ENCODE peak calls at places on chromosomes 1 and 21, in five cellular contexts. One of them, this sample, is unnamed.
A peak's percentile ranks its signal among the peaks of the same experiment; 100 is the strongest.

GRCh38 chr1:43206721-43207228 is 34.6 kb downstream of the CFAP57 start:
- DNase-seq in CD8-positive, alpha-beta T cell: no peak
- DNase-seq in CD4-positive, alpha-beta T cell: no peak
- DNase-seq in body of pancreas: peak; percentile 43
- DNase-seq in breast epithelium: no peak
- DNase-seq in this sample: no peak

GRCh38 chr1:227357229-227358078 is 39.2 kb upstream of the CDC42BPA start:
- DNase-seq in CD8-positive, alpha-beta T cell: no peak
- DNase-seq in breast epithelium: no peak
- DNase-seq in body of pancreas: peak; percentile 74
- DNase-seq in CD4-positive, alpha-beta T cell: no peak
- DNase-seq in this sample: peak; percentile 86

GRCh38 chr1:194342484-194343262 is 1156.3 kb upstream of the B3GALT2 start:
- DNase-seq in CD8-positive, alpha-beta T cell: no peak
- DNase-seq in breast epithelium: no peak
- DNase-seq in body of pancreas: no peak
- DNase-seq in CD4-positive, alpha-beta T cell: no peak
- DNase-seq in this sample: no peak

GRCh38 chr1:204258213-204259115 is 44.7 kb upstream of the GOLT1A start:
- DNase-seq in body of pancreas: peak; percentile 61
- DNase-seq in CD8-positive, alpha-beta T cell: no peak
- DNase-seq in CD4-positive, alpha-beta T cell: peak; percentile 9
- DNase-seq in breast epithelium: no peak
- DNase-seq in this sample: no peak

GRCh38 chr1:29129916-29130315 is 6.2 kb upstream of the TMEM200B start:
- DNase-seq in CD8-positive, alpha-beta T cell: no peak
- DNase-seq in CD4-positive, alpha-beta T cell: no peak
- DNase-seq in breast epithelium: no peak
- DNase-seq in body of pancreas: no peak
- DNase-seq in this sample: no peak

GRCh38 chr1:9028921-9029715 is 2.9 kb upstream of the SLC2A7 start:
- DNase-seq in breast epithelium: no peak
- DNase-seq in body of pancreas: no peak
- DNase-seq in CD8-positive, alpha-beta T cell: no peak
- DNase-seq in CD4-positive, alpha-beta T cell: no peak
- DNase-seq in this sample: no peak

GRCh38 chr1:203039609-203040517 is 13.6 kb downstream of the PPFIA4 start:
- DNase-seq in CD4-positive, alpha-beta T cell: no peak
- DNase-seq in breast epithelium: no peak
- DNase-seq in CD8-positive, alpha-beta T cell: no peak
- DNase-seq in body of pancreas: no peak
- DNase-seq in this sample: no peak

GRCh38 chr21:21688877-21689276 is 690.7 kb downstream of the NCAM2 start:
- DNase-seq in breast epithelium: no peak
- DNase-seq in CD8-positive, alpha-beta T cell: no peak
- DNase-seq in body of pancreas: no peak
- DNase-seq in CD4-positive, alpha-beta T cell: no peak
- DNase-seq in this sample: no peak

GRCh38 chr21:44533121-44533890 is 6.7 kb downstream of the KRTAP10-1 start:
- DNase-seq in CD8-positive, alpha-beta T cell: no peak
- DNase-seq in body of pancreas: peak; percentile 12
- DNase-seq in CD4-positive, alpha-beta T cell: no peak
- DNase-seq in breast epithelium: peak; percentile 49
- DNase-seq in this sample: no peak

GRCh38 chr1:66254785-66255184 is 279.2 kb upstream of the SGIP1 start:
- DNase-seq in body of pancreas: no peak
- DNase-seq in CD4-positive, alpha-beta T cell: no peak
- DNase-seq in CD8-positive, alpha-beta T cell: no peak
- DNase-seq in breast epithelium: no peak
- DNase-seq in this sample: no peak

GRCh38 chr1:235640580-235640979 is 9.0 kb downstream of the GNG4 start:
- DNase-seq in breast epithelium: no peak
- DNase-seq in CD8-positive, alpha-beta T cell: no peak
- DNase-seq in body of pancreas: no peak
- DNase-seq in CD4-positive, alpha-beta T cell: no peak
- DNase-seq in this sample: no peak

GRCh38 chr1:53734650-53735211 is 4.2 kb downstream of the GLIS1 start:
- DNase-seq in CD8-positive, alpha-beta T cell: no peak
- DNase-seq in CD4-positive, alpha-beta T cell: no peak
- DNase-seq in breast epithelium: no peak
- DNase-seq in body of pancreas: no peak
- DNase-seq in this sample: no peak

GRCh38 chr21:43287974-43288755 is 119.4 kb downstream of the CRYAA start:
- DNase-seq in CD4-positive, alpha-beta T cell: no peak
- DNase-seq in body of pancreas: peak; percentile 44
- DNase-seq in breast epithelium: no peak
- DNase-seq in CD8-positive, alpha-beta T cell: no peak
- DNase-seq in this sample: no peak

GRCh38 chr1:29906927-29907326 is 670.6 kb downstream of the PTPRU start:
- DNase-seq in body of pancreas: no peak
- DNase-seq in CD4-positive, alpha-beta T cell: no peak
- DNase-seq in breast epithelium: no peak
- DNase-seq in CD8-positive, alpha-beta T cell: no peak
- DNase-seq in this sample: no peak

GRCh38 chr1:29256979-29257804 is 20.9 kb downstream of the PTPRU start:
- DNase-seq in CD8-positive, alpha-beta T cell: no peak
- DNase-seq in body of pancreas: peak; percentile 58
- DNase-seq in breast epithelium: no peak
- DNase-seq in CD4-positive, alpha-beta T cell: no peak
- DNase-seq in this sample: no peak

GRCh38 chr1:112298558-112298957 is 97.5 kb upstream of the CTTNBP2NL start:
- DNase-seq in breast epithelium: no peak
- DNase-seq in CD4-positive, alpha-beta T cell: peak; percentile 2
- DNase-seq in body of pancreas: no peak
- DNase-seq in CD8-positive, alpha-beta T cell: no peak
- DNase-seq in this sample: no peak

GRCh38 chr21:15966216-15966615 is 236.4 kb downstream of the USP25 start:
- DNase-seq in body of pancreas: no peak
- DNase-seq in CD8-positive, alpha-beta T cell: no peak
- DNase-seq in breast epithelium: no peak
- DNase-seq in CD4-positive, alpha-beta T cell: no peak
- DNase-seq in this sample: no peak

GRCh38 chr1:209367031-209367813 is 216.3 kb upstream of the CAMK1G start:
- DNase-seq in breast epithelium: no peak
- DNase-seq in body of pancreas: no peak
- DNase-seq in CD4-positive, alpha-beta T cell: no peak
- DNase-seq in CD8-positive, alpha-beta T cell: no peak
- DNase-seq in this sample: no peak

GRCh38 chr1:83043192-83043591 is 955.7 kb downstream of the TTLL7 start:
- DNase-seq in body of pancreas: no peak
- DNase-seq in CD8-positive, alpha-beta T cell: no peak
- DNase-seq in CD4-positive, alpha-beta T cell: no peak
- DNase-seq in breast epithelium: no peak
- DNase-seq in this sample: no peak

GRCh38 chr1:7267493-7267892 is 482.2 kb downstream of the CAMTA1 start:
- DNase-seq in CD8-positive, alpha-beta T cell: no peak
- DNase-seq in breast epithelium: no peak
- DNase-seq in CD4-positive, alpha-beta T cell: no peak
- DNase-seq in body of pancreas: no peak
- DNase-seq in this sample: no peak

GRCh38 chr1:1984560-1985070 is 19.0 kb downstream of the CFAP74 start:
- DNase-seq in body of pancreas: no peak
- DNase-seq in CD4-positive, alpha-beta T cell: no peak
- DNase-seq in breast epithelium: no peak
- DNase-seq in CD8-positive, alpha-beta T cell: no peak
- DNase-seq in this sample: no peak

GRCh38 chr1:116474921-116475849 is 95.6 kb downstream of the CD58 start:
- DNase-seq in breast epithelium: no peak
- DNase-seq in body of pancreas: peak; percentile 80
- DNase-seq in CD4-positive, alpha-beta T cell: no peak
- DNase-seq in CD8-positive, alpha-beta T cell: no peak
- DNase-seq in this sample: no peak

GRCh38 chr1:116817582-116818064 is 63.4 kb downstream of the CD2 start:
- DNase-seq in CD8-positive, alpha-beta T cell: peak; percentile 61
- DNase-seq in CD4-positive, alpha-beta T cell: peak; percentile 62
- DNase-seq in body of pancreas: peak; percentile 47
- DNase-seq in breast epithelium: no peak
- DNase-seq in this sample: no peak

GRCh38 chr1:240031009-240031408 is 60.7 kb upstream of the FMN2 start:
- DNase-seq in CD4-positive, alpha-beta T cell: no peak
- DNase-seq in body of pancreas: no peak
- DNase-seq in CD8-positive, alpha-beta T cell: no peak
- DNase-seq in breast epithelium: no peak
- DNase-seq in this sample: no peak

GRCh38 chr21:27590271-27590670 is 623.4 kb upstream of the ADAMTS5 start:
- DNase-seq in breast epithelium: no peak
- DNase-seq in CD4-positive, alpha-beta T cell: no peak
- DNase-seq in CD8-positive, alpha-beta T cell: no peak
- DNase-seq in body of pancreas: no peak
- DNase-seq in this sample: peak; percentile 70

GRCh38 chr1:221543529-221544120 is 198.3 kb downstream of the DUSP10 start:
- DNase-seq in CD8-positive, alpha-beta T cell: no peak
- DNase-seq in breast epithelium: no peak
- DNase-seq in body of pancreas: no peak
- DNase-seq in CD4-positive, alpha-beta T cell: no peak
- DNase-seq in this sample: no peak
- TF ChIP-seq CTCF in CD8-positive, alpha-beta T cell: peak; percentile 44
- TF ChIP-seq CTCF in breast epithelium: peak; percentile 38
- TF ChIP-seq CTCF in body of pancreas: peak; percentile 44
- TF ChIP-seq CTCF in CD4-positive, alpha-beta T cell: no peak
- TF ChIP-seq CTCF in this sample: peak; percentile 62

GRCh38 chr1:52032785-52033131 is 852 bp downstream of the KTI12 start:
- DNase-seq in CD8-positive, alpha-beta T cell: peak; percentile 6
- DNase-seq in breast epithelium: peak; percentile 56
- DNase-seq in CD4-positive, alpha-beta T cell: no peak
- DNase-seq in body of pancreas: peak; percentile 32
- DNase-seq in this sample: peak; percentile 59
- TF ChIP-seq CTCF in CD8-positive, alpha-beta T cell: no peak
- TF ChIP-seq CTCF in breast epithelium: no peak
- TF ChIP-seq CTCF in CD4-positive, alpha-beta T cell: no peak
- TF ChIP-seq CTCF in body of pancreas: no peak
- TF ChIP-seq CTCF in this sample: no peak

GRCh38 chr1:10980094-10980577 is 32.3 kb upstream of the TARDBP start:
- DNase-seq in breast epithelium: peak; percentile 81
- DNase-seq in body of pancreas: peak; percentile 95
- DNase-seq in CD8-positive, alpha-beta T cell: no peak
- DNase-seq in CD4-positive, alpha-beta T cell: no peak
- DNase-seq in this sample: peak; percentile 78
- TF ChIP-seq CTCF in breast epithelium: no peak
- TF ChIP-seq CTCF in body of pancreas: peak; percentile 30
- TF ChIP-seq CTCF in CD8-positive, alpha-beta T cell: no peak
- TF ChIP-seq CTCF in CD4-positive, alpha-beta T cell: no peak
- TF ChIP-seq CTCF in this sample: no peak

GRCh38 chr1:59803458-59804038 is 11.2 kb upstream of the HOOK1 start:
- DNase-seq in CD8-positive, alpha-beta T cell: no peak
- DNase-seq in CD4-positive, alpha-beta T cell: no peak
- DNase-seq in breast epithelium: no peak
- DNase-seq in body of pancreas: no peak
- DNase-seq in this sample: no peak

GRCh38 chr1:59805564-59805963 is 9.2 kb upstream of the HOOK1 start:
- DNase-seq in CD8-positive, alpha-beta T cell: no peak
- DNase-seq in breast epithelium: no peak
- DNase-seq in CD4-positive, alpha-beta T cell: no peak
- DNase-seq in body of pancreas: no peak
- DNase-seq in this sample: no peak

GRCh38 chr1:59804301-59804700 is 10.4 kb upstream of the HOOK1 start:
- DNase-seq in CD4-positive, alpha-beta T cell: no peak
- DNase-seq in CD8-positive, alpha-beta T cell: no peak
- DNase-seq in body of pancreas: no peak
- DNase-seq in breast epithelium: no peak
- DNase-seq in this sample: no peak
- TF ChIP-seq CTCF in CD4-positive, alpha-beta T cell: no peak
- TF ChIP-seq CTCF in CD8-positive, alpha-beta T cell: no peak
- TF ChIP-seq CTCF in body of pancreas: no peak
- TF ChIP-seq CTCF in breast epithelium: no peak
- TF ChIP-seq CTCF in this sample: no peak

GRCh38 chr1:59071289-59071688 is 225.6 kb upstream of the FGGY start:
- DNase-seq in breast epithelium: no peak
- DNase-seq in CD4-positive, alpha-beta T cell: no peak
- DNase-seq in body of pancreas: peak; percentile 33
- DNase-seq in CD8-positive, alpha-beta T cell: no peak
- DNase-seq in this sample: no peak
- TF ChIP-seq CTCF in breast epithelium: no peak
- TF ChIP-seq CTCF in CD4-positive, alpha-beta T cell: no peak
- TF ChIP-seq CTCF in body of pancreas: no peak
- TF ChIP-seq CTCF in CD8-positive, alpha-beta T cell: no peak
- TF ChIP-seq CTCF in this sample: no peak

DNA sequence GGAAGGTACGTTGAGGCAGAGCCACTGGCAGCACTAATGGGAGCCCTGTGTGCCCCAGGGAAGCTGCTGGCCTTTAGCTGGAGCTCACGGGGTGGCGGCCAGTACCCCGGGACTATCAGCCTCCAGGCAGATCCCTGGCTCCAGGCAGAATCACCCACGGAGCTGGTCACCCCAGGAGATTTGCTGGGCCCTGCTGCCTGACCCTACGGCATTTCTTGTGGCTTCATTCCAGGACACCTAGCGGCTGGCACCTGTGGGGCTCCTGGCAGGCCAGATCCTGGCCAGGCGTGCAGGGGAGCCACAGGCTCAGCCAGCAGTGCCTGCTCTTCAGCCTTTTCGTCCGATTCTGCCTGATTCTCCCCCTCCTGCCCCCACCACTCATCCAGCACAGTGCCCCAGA is 7.1 kb downstream of the PADI1 start:
- DNase-seq in CD8-positive, alpha-beta T cell: no peak
- DNase-seq in body of pancreas: peak; percentile 69
- DNase-seq in CD4-positive, alpha-beta T cell: no peak
- DNase-seq in breast epithelium: no peak
- DNase-seq in this sample: no peak
- TF ChIP-seq CTCF in CD8-positive, alpha-beta T cell: no peak
- TF ChIP-seq CTCF in body of pancreas: no peak
- TF ChIP-seq CTCF in CD4-positive, alpha-beta T cell: no peak
- TF ChIP-seq CTCF in breast epithelium: no peak
- TF ChIP-seq CTCF in this sample: no peak

DNA sequence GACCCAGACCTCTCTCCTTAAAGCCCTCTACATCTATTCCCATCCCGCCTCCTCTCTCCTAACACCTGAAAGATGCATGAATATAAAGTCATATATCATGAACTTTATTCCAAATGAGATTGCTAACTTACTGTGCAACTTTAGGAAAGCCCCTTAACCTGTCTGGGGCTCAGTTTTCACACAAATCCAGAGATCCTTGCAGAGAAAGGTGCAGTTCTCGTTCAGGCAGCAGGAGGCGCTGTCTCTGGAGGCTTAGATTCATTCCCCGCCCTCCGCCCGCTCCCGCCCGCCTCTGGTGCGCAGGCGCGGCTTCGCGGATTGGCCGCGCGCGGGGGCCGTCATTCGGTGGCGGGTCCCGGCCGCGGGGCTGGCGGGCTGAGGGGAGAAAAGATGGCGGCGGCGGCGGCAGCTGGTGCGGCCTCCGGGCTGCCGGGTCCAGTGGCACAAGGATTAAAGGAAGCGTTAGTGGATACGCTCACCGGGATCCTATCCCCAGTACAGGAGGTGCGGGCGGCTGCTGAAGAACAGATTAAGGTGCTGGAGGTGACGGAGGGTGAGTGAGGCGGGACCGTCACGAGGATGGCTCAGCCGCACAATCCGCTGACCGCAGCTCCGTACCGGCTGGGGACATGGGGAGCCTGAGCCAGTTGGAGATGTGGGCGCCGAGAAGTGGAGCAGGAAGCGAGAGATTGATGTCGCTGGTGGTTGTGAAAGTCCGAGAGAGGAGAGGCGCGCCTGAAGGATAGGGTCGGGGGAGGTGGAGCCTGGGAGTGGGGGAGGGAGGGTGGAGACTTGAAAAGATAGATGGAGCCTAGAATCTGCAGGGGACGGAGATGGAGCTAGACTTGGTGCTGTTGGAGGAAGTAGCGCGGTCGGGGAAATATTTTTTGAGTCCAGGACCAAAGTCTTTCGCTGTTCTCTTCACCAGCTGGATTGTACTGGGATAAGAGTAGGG is at the start of gene IPO9:
- DNase-seq in CD8-positive, alpha-beta T cell: peak; percentile 92
- DNase-seq in body of pancreas: peak; percentile 94
- DNase-seq in breast epithelium: peak; percentile 94
- DNase-seq in CD4-positive, alpha-beta T cell: peak; percentile 95
- DNase-seq in this sample: peak; percentile 93
- TF ChIP-seq CTCF in CD8-positive, alpha-beta T cell: peak; percentile 96
- TF ChIP-seq CTCF in body of pancreas: peak; percentile 99
- TF ChIP-seq CTCF in breast epithelium: peak; percentile 93
- TF ChIP-seq CTCF in CD4-positive, alpha-beta T cell: peak; percentile 97
- TF ChIP-seq CTCF in this sample: peak; percentile 98

GRCh38 chr1:175192630-175193338 is at the start of gene KIAA0040:
- DNase-seq in CD8-positive, alpha-beta T cell: peak; percentile 27
- DNase-seq in body of pancreas: peak; percentile 90
- DNase-seq in breast epithelium: peak; percentile 78
- DNase-seq in CD4-positive, alpha-beta T cell: no peak
- DNase-seq in this sample: peak; percentile 83
- TF ChIP-seq CTCF in CD8-positive, alpha-beta T cell: no peak
- TF ChIP-seq CTCF in body of pancreas: no peak
- TF ChIP-seq CTCF in breast epithelium: no peak
- TF ChIP-seq CTCF in CD4-positive, alpha-beta T cell: no peak
- TF ChIP-seq CTCF in this sample: peak; percentile 33

This sample was measured in right atrium auricular region.